ENCODE peak calls at places on chromosomes 13 and 19, in four cellular contexts. V is neural progenitor cell, L is amygdala, Z is left cardiac atrium. F is an unnamed sample.

GRCh38 chr13:65594255-65594654 is 1635.9 kb downstream of the PCDH9 start:
- DNase-seq in L (no peak), V (no peak), Z (no peak), F (no peak)

GRCh38 chr13:97367427-97367826 is 66.5 kb upstream of the RAP2A start:
- DNase-seq in V (peak), L (no peak), Z (no peak), F (no peak)

GRCh38 chr13:31919241-31919640 is 112.3 kb upstream of the FRY start:
- DNase-seq in Z (no peak), V (no peak), L (no peak), F (no peak)

GRCh38 chr13:99432637-99433542 is 68.4 kb upstream of the TM9SF2 start:
- DNase-seq in V (peak), Z (peak), L (no peak), F (peak)

GRCh38 chr19:1401138-1401888 is at the start of gene GAMT:
- DNase-seq in L (peak), Z (no peak), V (peak), F (no peak)

GRCh38 chr19:37055330-37055729 is 22.9 kb upstream of the ZNF420 start:
- DNase-seq in V (no peak), L (no peak), Z (no peak), F (no peak)

GRCh38 chr19:11496391-11497163 is 9.1 kb downstream of the ZNF653 start:
- DNase-seq in Z (peak), L (no peak), V (peak), F (no peak)

GRCh38 chr19:646798-647565 is 7.3 kb downstream of the FGF22 start:
- DNase-seq in V (no peak), Z (peak), L (no peak), F (no peak)

GRCh38 chr19:19464339-19465098 is 50.8 kb downstream of the TSSK6 start:
- DNase-seq in L (no peak), V (peak), Z (no peak), F (no peak)

GRCh38 chr19:4062576-4063368 is 3.9 kb downstream of the ZBTB7A start:
- DNase-seq in V (no peak), L (no peak), Z (no peak), F (no peak)

GRCh38 chr19:37537391-37537947 is 30.7 kb downstream of the ZNF793 start:
- DNase-seq in V (no peak), Z (no peak), L (no peak), F (no peak)

GRCh38 chr13:110132178-110132975 is 174.6 kb downstream of the COL4A1 start:
- DNase-seq in L (no peak), V (no peak), Z (no peak), F (no peak)

GRCh38 chr13:27977476-27978300 is 8.6 kb upstream of the CDX2 start:
- DNase-seq in V (peak), L (no peak), Z (no peak), F (no peak)

GRCh38 chr19:17762505-17763229 is 11.4 kb downstream of the FCHO1 start:
- DNase-seq in V (peak), Z (no peak), L (no peak), F (peak)

GRCh38 chr13:112752711-112753541 is 63.1 kb downstream of the ATP11A start:
- DNase-seq in V (no peak), Z (no peak), L (no peak), F (no peak)

GRCh38 chr19:16210168-16210567 is 12.5 kb downstream of the AP1M1 start:
- DNase-seq in V (no peak), L (no peak), Z (no peak), F (no peak)

GRCh38 chr19:4449022-4449825 is 8.4 kb downstream of the UBXN6 start:
- DNase-seq in L (peak), V (no peak), Z (peak), F (peak)

GRCh38 chr19:17337675-17338439 is 504 bp downstream of the GTPBP3 start:
- DNase-seq in V (peak), Z (no peak), L (no peak), F (no peak)

GRCh38 chr13:37136187-37136586 is 30.7 kb upstream of the CSNK1A1L start:
- DNase-seq in L (no peak), V (no peak), Z (no peak), F (no peak)

GRCh38 chr19:54415208-54415900 is at the start of gene TTYH1:
- DNase-seq in L (peak), V (peak), Z (no peak), F (no peak)